ENCODE peak calls at places on chromosome 15, in eight cellular contexts. One of them, this sample, is unnamed.

GRCh38 chr15:57118013-57118799 is 199.8 kb downstream of the TCF12 start:
- DNase-seq in putamen: peak; percentile 47
- DNase-seq in hippocampal formation: no peak
- DNase-seq in retina: no peak
- DNase-seq in ELF-1: no peak
- DNase-seq in MCF 10A: peak; percentile 11
- DNase-seq in NCI-H1417: peak; percentile 35
- DNase-seq in fibroblast of gingiva: peak; percentile 20
- DNase-seq in this sample: peak; percentile 56

GRCh38 chr15:90862964-90863721 is 5.2 kb upstream of the FURIN start:
- DNase-seq in ELF-1: no peak
- DNase-seq in NCI-H1417: peak; percentile 33
- DNase-seq in retina: no peak
- DNase-seq in fibroblast of gingiva: peak; percentile 96
- DNase-seq in MCF 10A: peak; percentile 95
- DNase-seq in hippocampal formation: no peak
- DNase-seq in putamen: no peak
- DNase-seq in this sample: no peak

GRCh38 chr15:31267161-31268107 is 59.2 kb upstream of the KLF13 start:
- DNase-seq in hippocampal formation: no peak
- DNase-seq in retina: no peak
- DNase-seq in NCI-H1417: peak; percentile 17
- DNase-seq in ELF-1: no peak
- DNase-seq in MCF 10A: no peak
- DNase-seq in putamen: no peak
- DNase-seq in fibroblast of gingiva: no peak
- DNase-seq in this sample: peak; percentile 9

GRCh38 chr15:62853114-62853832 is 189.3 kb upstream of the TPM1 start:
- DNase-seq in retina: no peak
- DNase-seq in MCF 10A: peak; percentile 67
- DNase-seq in hippocampal formation: no peak
- DNase-seq in putamen: peak; percentile 57
- DNase-seq in fibroblast of gingiva: peak; percentile 21
- DNase-seq in ELF-1: no peak
- DNase-seq in NCI-H1417: no peak
- DNase-seq in this sample: no peak

GRCh38 chr15:67049351-67050044 is 15.9 kb upstream of the SMAD3 start:
- DNase-seq in putamen: no peak
- DNase-seq in NCI-H1417: no peak
- DNase-seq in retina: no peak
- DNase-seq in fibroblast of gingiva: peak; percentile 73
- DNase-seq in MCF 10A: peak; percentile 88
- DNase-seq in ELF-1: peak; percentile 46
- DNase-seq in hippocampal formation: no peak
- DNase-seq in this sample: no peak

GRCh38 chr15:62758952-62759349 is 283.6 kb upstream of the TPM1 start:
- DNase-seq in hippocampal formation: no peak
- DNase-seq in MCF 10A: no peak
- DNase-seq in fibroblast of gingiva: no peak
- DNase-seq in retina: no peak
- DNase-seq in NCI-H1417: no peak
- DNase-seq in putamen: no peak
- DNase-seq in ELF-1: no peak
- DNase-seq in this sample: no peak

GRCh38 chr15:95872366-95872771 is 458.1 kb upstream of the NR2F2 start:
- DNase-seq in MCF 10A: peak; percentile 8
- DNase-seq in ELF-1: peak; percentile 15
- DNase-seq in fibroblast of gingiva: peak; percentile 37
- DNase-seq in putamen: no peak
- DNase-seq in NCI-H1417: no peak
- DNase-seq in hippocampal formation: no peak
- DNase-seq in retina: no peak
- DNase-seq in this sample: no peak

GRCh38 chr15:90774731-90775521 is 57.8 kb downstream of the BLM start:
- DNase-seq in hippocampal formation: no peak
- DNase-seq in retina: no peak
- DNase-seq in NCI-H1417: no peak
- DNase-seq in putamen: no peak
- DNase-seq in fibroblast of gingiva: no peak
- DNase-seq in ELF-1: no peak
- DNase-seq in MCF 10A: peak; percentile 16
- DNase-seq in this sample: no peak

GRCh38 chr15:96327155-96327741 is 3.3 kb upstream of the NR2F2 start:
- DNase-seq in NCI-H1417: peak; percentile 88
- DNase-seq in fibroblast of gingiva: peak; percentile 89
- DNase-seq in ELF-1: peak; percentile 64
- DNase-seq in putamen: no peak
- DNase-seq in hippocampal formation: no peak
- DNase-seq in MCF 10A: peak; percentile 81
- DNase-seq in retina: peak; percentile 85
- DNase-seq in this sample: no peak

GRCh38 chr15:70503073-70503745 is 260.1 kb downstream of the UACA start:
- DNase-seq in MCF 10A: no peak
- DNase-seq in ELF-1: peak; percentile 19
- DNase-seq in NCI-H1417: no peak
- DNase-seq in putamen: no peak
- DNase-seq in retina: no peak
- DNase-seq in fibroblast of gingiva: no peak
- DNase-seq in hippocampal formation: no peak
- DNase-seq in this sample: no peak

GRCh38 chr15:57003418-57003817 is 85.0 kb downstream of the TCF12 start:
- DNase-seq in MCF 10A: peak; percentile 70
- DNase-seq in putamen: no peak
- DNase-seq in retina: no peak
- DNase-seq in hippocampal formation: no peak
- DNase-seq in NCI-H1417: no peak
- DNase-seq in ELF-1: no peak
- DNase-seq in fibroblast of gingiva: peak; percentile 71
- DNase-seq in this sample: no peak

GRCh38 chr15:100721758-100722550 is 119.6 kb downstream of the ASB7 start:
- DNase-seq in fibroblast of gingiva: peak; percentile 98
- DNase-seq in hippocampal formation: no peak
- DNase-seq in NCI-H1417: peak; percentile 65
- DNase-seq in retina: no peak
- DNase-seq in ELF-1: no peak
- DNase-seq in putamen: no peak
- DNase-seq in MCF 10A: peak; percentile 99
- DNase-seq in this sample: peak; percentile 87

GRCh38 chr15:52257734-52258062 is 37.9 kb downstream of the MYO5C start:
- DNase-seq in ELF-1: peak; percentile 89
- DNase-seq in hippocampal formation: no peak
- DNase-seq in putamen: no peak
- DNase-seq in retina: no peak
- DNase-seq in fibroblast of gingiva: peak; percentile 53
- DNase-seq in NCI-H1417: no peak
- DNase-seq in MCF 10A: peak; percentile 42
- DNase-seq in this sample: no peak

GRCh38 chr15:99902248-99902647 is 169.0 kb upstream of the LYSMD4 start:
- DNase-seq in putamen: no peak
- DNase-seq in hippocampal formation: no peak
- DNase-seq in fibroblast of gingiva: no peak
- DNase-seq in MCF 10A: no peak
- DNase-seq in ELF-1: no peak
- DNase-seq in NCI-H1417: no peak
- DNase-seq in retina: no peak
- DNase-seq in this sample: no peak

GRCh38 chr15:65072027-65072426 is 4.2 kb upstream of the RASL12 start:
- DNase-seq in retina: no peak
- DNase-seq in putamen: no peak
- DNase-seq in hippocampal formation: no peak
- DNase-seq in NCI-H1417: no peak
- DNase-seq in ELF-1: no peak
- DNase-seq in fibroblast of gingiva: peak; percentile 12
- DNase-seq in MCF 10A: no peak
- DNase-seq in this sample: no peak

This sample was measured in mucosa of gallbladder.